ENCODE peak calls at places on chromosomes 12 and 14, in seven cellular contexts. O is fibroblast of lung; V is CD8-positive, alpha-beta T cell; Z is lower lobe of right lung; A is esophagus squamous epithelium; P is astrocyte of the spinal cord; B is psoas muscle. Y is an unnamed sample.

GRCh38 chr14:31560759-31561154 is 447 bp upstream of the NUBPL start:
- DNase-seq in V (no peak), Z (no peak), P (peak), A (no peak), B (no peak), O (peak), Y (no peak)

GRCh38 chr14:53526190-53526589 is 373.1 kb upstream of the DDHD1 start:
- DNase-seq in B (no peak), P (no peak), Z (no peak), V (no peak), A (no peak), O (peak), Y (no peak)

GRCh38 chr14:64943556-64943955 is 1.0 kb upstream of the GPX2 start:
- DNase-seq in V (no peak), Z (no peak), P (no peak), A (no peak), O (no peak), B (no peak), Y (no peak)

GRCh38 chr14:31943861-31944255 is 133.2 kb upstream of the ARHGAP5 start:
- DNase-seq in Z (no peak), V (no peak), A (no peak), O (no peak), B (no peak), P (no peak), Y (no peak)

GRCh38 chr14:21308132-21308478 is 28.2 kb downstream of the RPGRIP1 start:
- DNase-seq in O (no peak), V (no peak), A (no peak), B (no peak), P (no peak), Z (no peak), Y (no peak)

GRCh38 chr14:58628381-58628780 is 9.4 kb upstream of the DACT1 start:
- DNase-seq in P (no peak), A (no peak), V (no peak), Z (no peak), B (no peak), O (peak), Y (no peak)

GRCh38 chr14:44662250-44662891 is 155.3 kb upstream of the FSCB start:
- DNase-seq in V (no peak), P (no peak), Z (no peak), A (no peak), O (no peak), B (no peak), Y (no peak)

GRCh38 chr12:34403706-34404376 is 381.5 kb downstream of the ALG10 start:
- DNase-seq in B (peak), P (no peak), Z (peak), O (no peak), A (no peak), V (no peak), Y (no peak)

GRCh38 chr12:46260913-46261476 is 7.8 kb downstream of the SLC38A1 start:
- DNase-seq in Z (no peak), P (no peak), A (no peak), V (no peak), B (no peak), O (no peak), Y (no peak)

GRCh38 chr12:27969011-27969900 is 3.3 kb downstream of the PTHLH start:
- DNase-seq in A (no peak), V (no peak), P (peak), B (peak), Z (no peak), O (peak), Y (peak)

GRCh38 chr14:68255697-68256178 is 436.2 kb downstream of the RAD51B start:
- DNase-seq in O (peak), Z (no peak), P (peak), B (no peak), V (no peak), A (no peak), Y (no peak)

GRCh38 chr12:123902821-123903220 is 69.8 kb downstream of the CCDC92 start:
- DNase-seq in B (no peak), V (no peak), Z (no peak), P (no peak), O (no peak), A (no peak), Y (no peak)

GRCh38 chr14:68947802-68948201 is 31.3 kb downstream of the ACTN1 start:
- DNase-seq in P (no peak), Z (no peak), A (no peak), O (no peak), B (peak), V (no peak), Y (peak)

GRCh38 chr12:126545411-126545810 is 1480.2 kb downstream of the AACS start:
- DNase-seq in A (no peak), O (peak), P (peak), V (no peak), Z (no peak), B (no peak), Y (no peak)

GRCh38 chr12:94047781-94048567 is 100.4 kb upstream of the PLXNC1 start:
- DNase-seq in P (no peak), Z (no peak), O (no peak), V (no peak), B (no peak), A (no peak), Y (no peak)

GRCh38 chr12:15978431-15978950 is 67.4 kb downstream of the DERA start:
- DNase-seq in O (peak), Z (no peak), P (peak), A (no peak), V (no peak), B (no peak), Y (peak)

GRCh38 chr12:74663958-74664357 is 126.3 kb downstream of the ATXN7L3B start:
- DNase-seq in P (no peak), V (no peak), Z (no peak), A (no peak), O (no peak), B (no peak), Y (no peak)

GRCh38 chr14:31692376-31692781 is 131.2 kb downstream of the NUBPL start:
- DNase-seq in Z (no peak), B (no peak), O (peak), V (no peak), P (peak), A (no peak), Y (peak)

GRCh38 chr14:52443506-52443905 is 108.8 kb downstream of the TXNDC16 start:
- DNase-seq in Z (no peak), P (no peak), A (no peak), B (no peak), O (peak), V (no peak), Y (peak)

GRCh38 chr14:73736842-73737241 is 22.7 kb upstream of the PNMA1 start:
- DNase-seq in Z (no peak), B (no peak), A (no peak), V (no peak), O (no peak), P (no peak), Y (no peak)

GRCh38 chr12:46489951-46490388 is 117.4 kb upstream of the SLC38A2 start:
- DNase-seq in O (peak), B (no peak), P (peak), V (no peak), Z (no peak), A (no peak), Y (peak)

GRCh38 chr12:91928501-91928900 is 217.1 kb downstream of the BTG1 start:
- DNase-seq in Z (no peak), V (no peak), P (no peak), B (no peak), A (no peak), O (no peak), Y (no peak)

GRCh38 chr14:64706119-64706465 is 1.9 kb downstream of the PLEKHG3 start:
- DNase-seq in V (no peak), B (no peak), Z (no peak), O (no peak), P (no peak), A (no peak), Y (no peak)

GRCh38 chr14:94914191-94914590 is 144.3 kb upstream of the GSC start:
- DNase-seq in P (no peak), A (no peak), O (no peak), Z (no peak), B (no peak), V (no peak), Y (no peak)

GRCh38 chr12:34352098-34352497 is 329.8 kb downstream of the ALG10 start:
- DNase-seq in B (no peak), P (no peak), Z (no peak), A (no peak), O (no peak), V (no peak), Y (no peak)

GRCh38 chr12:81196595-81196994 is 118.7 kb downstream of the ACSS3 start:
- DNase-seq in O (no peak), V (no peak), Z (no peak), B (no peak), P (no peak), A (no peak), Y (no peak)

GRCh38 chr14:61710853-61711817 is 15.8 kb downstream of the HIF1A start:
- DNase-seq in Z (no peak), P (no peak), B (no peak), A (no peak), V (no peak), O (no peak), Y (peak)

GRCh38 chr12:6334940-6335450 is 6.9 kb downstream of the TNFRSF1A start:
- DNase-seq in B (no peak), O (no peak), P (no peak), V (no peak), Z (no peak), A (no peak), Y (no peak)

GRCh38 chr12:88111074-88111652 is 30.7 kb downstream of the CEP290 start:
- DNase-seq in O (peak), B (no peak), V (no peak), Z (no peak), P (peak), A (no peak), Y (peak)

GRCh38 chr14:73176673-73177072 is 40.4 kb downstream of the PSEN1 start:
- DNase-seq in P (no peak), O (no peak), B (no peak), V (no peak), Z (no peak), A (no peak), Y (peak)

GRCh38 chr14:58882577-58883018 is 244.8 kb downstream of the DACT1 start:
- DNase-seq in A (no peak), B (no peak), V (no peak), O (peak), P (peak), Z (no peak), Y (peak)

GRCh38 chr12:62003217-62003616 is 257.0 kb upstream of the USP15 start:
- DNase-seq in P (no peak), V (no peak), Z (no peak), A (no peak), O (no peak), B (no peak), Y (no peak)

GRCh38 chr14:73097421-73097820 is 38.9 kb upstream of the PSEN1 start:
- DNase-seq in A (no peak), P (no peak), Z (no peak), O (peak), B (no peak), V (no peak), Y (no peak)

GRCh38 chr12:2129076-2129475 is 76.3 kb downstream of the CACNA1C start:
- DNase-seq in B (no peak), V (no peak), P (peak), Z (no peak), O (peak), A (no peak), Y (peak)

GRCh38 chr12:121579981-121580868 is 598 bp downstream of the KDM2B start:
- DNase-seq in P (peak), Z (peak), O (peak), V (peak), B (peak), A (peak), Y (peak)

GRCh38 chr12:121579190-121579791 is 1.5 kb downstream of the KDM2B start:
- DNase-seq in O (no peak), Z (peak), B (peak), P (no peak), A (no peak), V (peak), Y (peak)

GRCh38 chr12:121582583-121583333 is 1.9 kb upstream of the KDM2B start:
- DNase-seq in O (peak), V (no peak), Z (no peak), A (no peak), B (no peak), P (no peak), Y (peak)

GRCh38 chr12:121581681-121582439 is 1.0 kb upstream of the KDM2B start:
- DNase-seq in B (peak), A (no peak), O (peak), V (no peak), P (peak), Z (no peak), Y (peak)

DNA sequence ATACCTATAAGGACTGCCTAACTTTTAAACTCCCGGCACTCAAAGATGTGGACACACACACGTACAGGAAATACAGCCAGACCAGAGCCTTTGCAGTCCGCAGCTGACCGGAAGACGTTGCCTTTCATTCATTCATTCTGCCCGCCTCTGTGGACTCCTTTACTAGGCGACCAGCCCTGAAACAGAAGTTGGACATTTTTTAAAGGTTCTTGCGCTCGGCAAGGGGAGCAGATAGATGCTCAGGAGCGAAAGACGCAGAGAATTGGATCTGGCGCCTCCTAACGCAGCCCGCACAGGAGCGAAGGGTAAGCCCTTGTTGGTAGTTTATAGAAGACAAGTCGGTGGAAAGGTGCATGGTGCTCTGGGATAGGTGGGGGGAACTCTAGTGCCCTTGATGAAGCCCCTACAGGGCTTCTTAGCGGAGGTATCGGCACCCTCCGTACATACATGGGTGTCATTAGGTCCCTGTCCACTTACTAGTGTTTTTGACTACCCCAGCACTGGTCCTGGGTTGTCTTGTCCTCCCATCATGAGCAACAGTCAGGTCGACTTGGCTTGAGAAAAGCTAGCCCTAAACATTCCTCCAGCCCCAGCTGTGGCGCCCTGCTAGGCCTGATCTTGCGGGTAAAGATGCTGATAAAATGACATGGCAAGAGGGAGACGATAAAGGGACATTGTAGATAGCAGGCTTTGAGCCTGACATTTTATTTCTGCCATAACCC is at the start of gene KDM2B:
- DNase-seq in Z (no peak), B (no peak), O (peak), P (peak), A (no peak), V (no peak), Y (peak)
- TF ChIP-seq CTCF in Z (no peak), B (no peak), O (no peak), P (no peak), A (no peak), V (no peak), Y (no peak)

DNA sequence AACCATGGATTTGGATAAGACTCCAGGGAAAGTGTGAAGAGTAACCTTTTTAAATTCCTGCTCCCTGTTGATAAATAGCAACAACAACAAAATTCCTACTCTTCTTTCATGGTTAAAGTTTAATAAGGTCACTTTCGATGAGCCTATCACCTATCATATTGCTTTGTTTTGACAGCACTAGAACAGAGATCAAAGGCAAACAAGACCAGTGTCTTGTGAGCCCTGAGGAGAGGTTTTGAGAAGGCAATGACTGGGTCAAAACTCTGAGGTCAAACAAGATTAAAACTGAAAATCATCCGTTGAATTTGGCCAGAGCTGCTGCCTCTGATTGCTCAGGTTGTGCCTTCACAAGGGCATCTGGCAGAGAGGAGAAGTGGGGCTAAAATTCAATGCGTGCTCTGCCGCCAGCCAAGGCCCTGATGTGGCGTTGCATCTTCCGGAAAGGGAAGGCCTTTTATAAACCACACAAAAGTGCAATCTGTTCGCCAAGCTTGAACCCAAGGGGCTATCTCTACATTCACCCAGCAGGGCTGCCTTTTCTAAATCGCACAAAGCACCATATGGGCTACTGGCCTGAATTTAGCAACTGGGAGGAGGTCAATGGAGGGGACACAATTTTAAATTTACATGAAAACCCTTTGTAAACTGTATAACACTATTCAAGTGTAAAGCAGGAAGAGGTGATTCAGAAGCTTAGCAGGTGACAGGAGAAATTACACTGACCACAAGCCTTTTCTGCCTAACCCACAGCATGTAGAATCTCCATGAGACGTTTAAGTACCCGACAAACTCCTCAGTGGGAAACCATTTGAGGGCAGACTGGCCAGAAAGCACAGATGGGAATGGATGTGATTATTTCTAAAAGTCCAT is 140.8 kb downstream of the DAD1 start:
- DNase-seq in A (no peak), P (peak), B (no peak), V (no peak), O (peak), Z (no peak), Y (no peak)
- H3K4me3 ChIP-seq in A (no peak), P (no peak), B (no peak), V (no peak), O (no peak), Z (no peak), Y (no peak)

GRCh38 chr12:84912191-84913142 is at the start of gene SLC6A15:
- DNase-seq in B (peak), P (peak), A (peak), O (peak), Z (peak), V (no peak), Y (peak)
- TF ChIP-seq CTCF in B (no peak), P (peak), A (peak), O (no peak), Z (no peak), V (no peak), Y (peak)

GRCh38 chr12:39846971-39847661 is 227.5 kb upstream of the ABCD2 start:
- DNase-seq in Z (no peak), B (no peak), P (peak), V (no peak), A (no peak), O (peak), Y (no peak)
- H3K4me3 ChIP-seq in Z (no peak), B (no peak), P (no peak), V (no peak), A (no peak), O (no peak), Y (no peak)

DNA sequence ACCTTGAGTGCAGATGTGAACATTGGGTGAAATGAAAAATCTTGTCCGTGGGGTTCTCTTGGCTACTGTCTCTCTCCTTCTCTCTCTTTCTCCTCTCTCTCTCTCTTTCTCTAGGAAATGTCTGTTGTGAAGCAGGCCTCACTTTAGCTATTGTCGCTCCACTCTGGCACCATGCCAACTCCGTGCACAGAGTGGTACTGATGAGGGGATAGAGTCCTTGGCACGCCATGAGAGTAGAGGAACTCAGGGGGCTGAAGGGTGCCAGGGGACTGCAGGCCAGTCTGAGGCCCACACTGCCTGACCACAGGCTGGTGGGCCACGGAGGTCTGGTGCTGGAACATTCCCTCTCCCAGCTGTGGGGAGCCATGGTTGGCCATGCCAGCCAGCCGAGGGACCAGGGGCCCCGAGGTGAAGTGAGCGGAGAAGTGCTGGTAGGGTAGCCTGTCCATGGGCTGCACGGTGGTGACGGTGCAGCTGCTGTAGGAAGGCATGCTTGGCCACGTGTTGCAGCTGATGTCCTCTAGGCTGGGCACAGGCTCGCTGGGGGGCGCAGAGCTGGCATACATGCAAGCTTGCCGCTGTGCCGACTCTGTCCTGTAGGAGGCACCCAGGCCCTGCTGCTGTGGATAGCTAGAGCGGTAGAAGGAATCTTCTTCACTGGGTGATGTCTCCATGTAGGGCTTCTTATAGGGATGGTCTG is 50.4 kb downstream of the TBX5 start:
- DNase-seq in Z (no peak), B (no peak), A (no peak), P (no peak), V (no peak), O (no peak), Y (peak)
- TF ChIP-seq CTCF in Z (no peak), B (no peak), A (peak), P (no peak), V (no peak), O (peak), Y (peak)

GRCh38 chr14:34554540-34555250 is 15.2 kb upstream of the EAPP start:
- DNase-seq in A (no peak), Z (no peak), V (no peak), B (no peak), P (no peak), O (no peak), Y (no peak)
- H3K4me3 ChIP-seq in A (no peak), Z (peak), V (no peak), B (peak), P (no peak), O (no peak), Y (no peak)

GRCh38 chr12:111197545-111197944 is 171.3 kb downstream of the PHETA1 start:
- DNase-seq in A (no peak), Z (no peak), O (no peak), B (no peak), V (no peak), P (no peak), Y (no peak)

GRCh38 chr12:111202237-111202592 is 166.7 kb downstream of the PHETA1 start:
- DNase-seq in B (no peak), O (no peak), A (no peak), P (no peak), V (no peak), Z (no peak), Y (no peak)

GRCh38 chr12:111203969-111204368 is 164.9 kb downstream of the PHETA1 start:
- DNase-seq in B (no peak), P (no peak), V (no peak), O (no peak), Z (no peak), A (no peak), Y (no peak)

GRCh38 chr12:111201495-111202236 is 167.2 kb downstream of the PHETA1 start:
- DNase-seq in O (no peak), V (no peak), Z (no peak), B (no peak), A (no peak), P (no peak), Y (no peak)

GRCh38 chr12:111201036-111201435 is 167.9 kb downstream of the PHETA1 start:
- DNase-seq in O (no peak), B (no peak), Z (no peak), V (no peak), P (no peak), A (no peak), Y (no peak)
- TF ChIP-seq CTCF in O (no peak), B (no peak), Z (no peak), V (no peak), P (no peak), A (no peak), Y (no peak)